ENCODE peak calls at places on chromosomes 1 and 21, in five cellular contexts. V is lower lobe of right lung; O is psoas muscle; Y is NCI-H526 treated with DMSO at 0.1 percent for 48 hours; E is CD4-positive, alpha-beta T cell. R is an unnamed sample.

GRCh38 chr1:9235123-9235513 is 544 bp downstream of the H6PD start:
- DNase-seq in V (no peak), O (no peak), Y (no peak), E (no peak), R (peak)

GRCh38 chr1:202207292-202207691 is 13.7 kb downstream of the LGR6 start:
- DNase-seq in V (no peak), O (no peak), Y (no peak), E (no peak), R (no peak)

GRCh38 chr1:64004451-64004850 is 199.0 kb upstream of the UBE2U start:
- DNase-seq in V (no peak), O (no peak), Y (no peak), E (no peak), R (no peak)

GRCh38 chr1:22442212-22442894 is 9.3 kb upstream of the ZBTB40 start:
- DNase-seq in V (no peak), O (no peak), Y (no peak), E (no peak), R (no peak)

GRCh38 chr1:226975909-226976670 is 36.0 kb downstream of the COQ8A start:
- DNase-seq in V (no peak), O (no peak), Y (no peak), E (no peak), R (no peak)

GRCh38 chr1:77925536-77925935 is 37.1 kb downstream of the NEXN start:
- DNase-seq in V (no peak), O (no peak), Y (no peak), E (no peak), R (no peak)

GRCh38 chr1:1240822-1241587 is 5.5 kb downstream of the C1QTNF12 start:
- DNase-seq in V (no peak), O (no peak), Y (no peak), E (no peak), R (peak)

GRCh38 chr1:119935915-119936314 is 39.6 kb upstream of the ADAM30 start:
- DNase-seq in V (no peak), O (no peak), Y (no peak), E (no peak), R (no peak)

GRCh38 chr1:214349008-214349407 is 68.0 kb downstream of the SMYD2 start:
- DNase-seq in V (no peak), O (no peak), Y (no peak), E (no peak), R (no peak)

GRCh38 chr1:55287732-55288131 is 72.6 kb upstream of the USP24 start:
- DNase-seq in V (no peak), O (no peak), Y (no peak), E (no peak), R (no peak)

GRCh38 chr1:231359113-231359512 is 21.0 kb downstream of the SPRTN start:
- DNase-seq in V (no peak), O (peak), Y (no peak), E (no peak), R (no peak)

GRCh38 chr1:9992910-9993309 is 4.1 kb upstream of the RBP7 start:
- DNase-seq in V (no peak), O (no peak), Y (no peak), E (no peak), R (no peak)

GRCh38 chr1:198699167-198700015 is 60.6 kb downstream of the PTPRC start:
- DNase-seq in V (peak), O (peak), Y (peak), E (peak), R (peak)

GRCh38 chr1:64505232-64505943 is 35.5 kb downstream of the CACHD1 start:
- DNase-seq in V (peak), O (peak), Y (peak), E (peak), R (no peak)

GRCh38 chr1:93605812-93606512 is 75.7 kb downstream of the BCAR3 start:
- DNase-seq in V (no peak), O (no peak), Y (no peak), E (no peak), R (peak)

GRCh38 chr1:172756029-172756428 is 97.1 kb downstream of the FASLG start:
- DNase-seq in V (no peak), O (no peak), Y (no peak), E (no peak), R (no peak)

GRCh38 chr21:27480841-27481261 is 514.0 kb upstream of the ADAMTS5 start:
- DNase-seq in V (no peak), O (no peak), Y (no peak), E (no peak), R (no peak)

GRCh38 chr1:42777860-42778259 is 6.9 kb upstream of the TMEM269 start:
- DNase-seq in V (no peak), O (no peak), Y (peak), E (peak), R (peak)

GRCh38 chr1:183022202-183023145 is 746 bp upstream of the LAMC1 start:
- DNase-seq in V (peak), O (peak), Y (peak), E (no peak), R (peak)

GRCh38 chr21:25934130-25934529 is 199.4 kb downstream of the GABPA start:
- DNase-seq in V (no peak), O (no peak), Y (no peak), E (no peak), R (no peak)

GRCh38 chr1:218591966-218592365 is 246.8 kb downstream of the TGFB2 start:
- DNase-seq in V (no peak), O (no peak), Y (no peak), E (no peak), R (no peak)

GRCh38 chr21:39097981-39098380 is 85.3 kb downstream of the PSMG1 start:
- DNase-seq in V (no peak), O (no peak), Y (peak), E (no peak), R (no peak)

GRCh38 chr1:114152211-114153050 is 1.2 kb downstream of the SYT6 start:
- DNase-seq in V (peak), O (peak), Y (peak), E (no peak), R (peak)

GRCh38 chr1:193799948-193800690 is 613.7 kb upstream of the B3GALT2 start:
- DNase-seq in V (no peak), O (no peak), Y (no peak), E (no peak), R (no peak)

GRCh38 chr1:168112673-168113305 is 23.9 kb downstream of the GPR161 start:
- DNase-seq in V (no peak), O (no peak), Y (no peak), E (no peak), R (peak)

GRCh38 chr1:38037481-38037939 is 9.1 kb downstream of the POU3F1 start:
- DNase-seq in V (no peak), O (no peak), Y (no peak), E (no peak), R (no peak)

GRCh38 chr1:117754061-117754969 is 148.5 kb downstream of the TENT5C start:
- DNase-seq in V (no peak), O (no peak), Y (peak), E (peak), R (peak)

GRCh38 chr1:178564086-178564782 is 51.3 kb downstream of the TEX35 start:
- DNase-seq in V (no peak), O (no peak), Y (no peak), E (no peak), R (no peak)

GRCh38 chr1:244254467-244254866 is 197.2 kb downstream of the ADSS2 start:
- DNase-seq in V (peak), O (peak), Y (no peak), E (no peak), R (no peak)

GRCh38 chr21:37986751-37987399 is 70.6 kb upstream of the KCNJ6 start:
- DNase-seq in V (no peak), O (no peak), Y (peak), E (no peak), R (no peak)

GRCh38 chr1:41578712-41579335 is 94.3 kb upstream of the EDN2 start:
- DNase-seq in V (no peak), O (no peak), Y (no peak), E (no peak), R (peak)

GRCh38 chr1:218735436-218735835 is 390.3 kb downstream of the TGFB2 start:
- DNase-seq in V (no peak), O (no peak), Y (no peak), E (no peak), R (no peak)

GRCh38 chr1:5971471-5972197 is 20.6 kb downstream of the NPHP4 start:
- DNase-seq in V (no peak), O (peak), Y (no peak), E (no peak), R (no peak)

R was measured in RWPE1.